ENCODE peak calls at places on chromosomes 1 and 21, in eight cellular contexts. I is GM12878, N is esophagus squamous epithelium, Y is GM12891, T is uterus, R is GM12892, K is A549, U is endothelial cell of umbilical vein. B is an unnamed sample.

GRCh38 chr1:111639602-111640198 is 20.1 kb downstream of the RAP1A start:
- DNase-seq in I (no peak), N (no peak), Y (no peak), T (no peak), R (no peak), K (no peak), U (no peak), B (no peak)

GRCh38 chr1:39892611-39893595 is 8.8 kb downstream of the MYCL start:
- DNase-seq in I (no peak), N (no peak), Y (no peak), T (no peak), R (no peak), K (peak; percentile 22), U (peak; percentile 47), B (no peak)

GRCh38 chr1:78275456-78275855 is 215.3 kb upstream of the PTGFR start:
- DNase-seq in I (no peak), N (no peak), Y (no peak), T (no peak), R (no peak), K (no peak), U (peak; percentile 30), B (no peak)

GRCh38 chr21:42062543-42063022 is 8.5 kb upstream of the UMODL1 start:
- DNase-seq in I (peak; percentile 82), N (peak; percentile 39), Y (peak; percentile 70), T (no peak), R (peak; percentile 75), K (no peak), U (no peak), B (no peak)

GRCh38 chr1:195939844-195940243 is 668.4 kb downstream of the KCNT2 start:
- DNase-seq in I (no peak), N (no peak), Y (no peak), T (no peak), R (no peak), K (no peak), U (no peak), B (no peak)

GRCh38 chr21:36718951-36719501 is 20.1 kb downstream of the SIM2 start:
- DNase-seq in I (no peak), N (no peak), Y (no peak), T (no peak), R (no peak), K (no peak), U (no peak), B (no peak)

GRCh38 chr1:44723496-44724407 is 7.2 kb downstream of the RNU5D-1 start:
- DNase-seq in I (peak; percentile 66), N (no peak), Y (peak; percentile 62), T (no peak), R (peak; percentile 67), K (no peak), U (no peak), B (no peak)

GRCh38 chr1:5273280-5274003 is 619.0 kb downstream of the AJAP1 start:
- DNase-seq in I (no peak), N (no peak), Y (no peak), T (no peak), R (no peak), K (no peak), U (no peak), B (no peak)

GRCh38 chr1:65590279-65590678 is 169.8 kb downstream of the LEPR start:
- DNase-seq in I (no peak), N (no peak), Y (no peak), T (no peak), R (no peak), K (no peak), U (no peak), B (no peak)

GRCh38 chr21:42291003-42291750 is 24.0 kb downstream of the TFF3 start:
- DNase-seq in I (no peak), N (no peak), Y (no peak), T (no peak), R (no peak), K (no peak), U (no peak), B (no peak)

GRCh38 chr1:46070164-46070814 is 62.1 kb downstream of the PIK3R3 start:
- DNase-seq in I (no peak), N (no peak), Y (no peak), T (no peak), R (no peak), K (no peak), U (no peak), B (no peak)

GRCh38 chr1:236853916-236854601 is 59.0 kb downstream of the MTR start:
- DNase-seq in I (no peak), N (no peak), Y (no peak), T (no peak), R (no peak), K (no peak), U (no peak), B (no peak)

GRCh38 chr1:94804442-94804837 is 15.7 kb upstream of the SLC44A3 start:
- DNase-seq in I (no peak), N (no peak), Y (no peak), T (no peak), R (no peak), K (no peak), U (no peak), B (no peak)

GRCh38 chr1:94803106-94803505 is 17.1 kb upstream of the SLC44A3 start:
- DNase-seq in I (no peak), N (no peak), Y (no peak), T (no peak), R (no peak), K (no peak), U (no peak), B (no peak)

GRCh38 chr1:94803517-94804441 is 16.4 kb upstream of the SLC44A3 start:
- DNase-seq in I (no peak), N (no peak), Y (no peak), T (no peak), R (no peak), K (no peak), U (no peak), B (no peak)

GRCh38 chr1:94799201-94799600 is 21.0 kb upstream of the SLC44A3 start:
- DNase-seq in I (no peak), N (no peak), Y (no peak), T (no peak), R (no peak), K (no peak), U (no peak), B (no peak)

GRCh38 chr1:94801919-94802546 is 18.1 kb upstream of the SLC44A3 start:
- DNase-seq in I (no peak), N (no peak), Y (peak; percentile 12), T (peak; percentile 47), R (no peak), K (peak; percentile 44), U (peak; percentile 71), B (no peak)
- TF ChIP-seq POLR2A in I (no peak), N (no peak), Y (no peak), T (no peak), R (no peak), K (no peak), U (no peak), B (no peak)

DNA sequence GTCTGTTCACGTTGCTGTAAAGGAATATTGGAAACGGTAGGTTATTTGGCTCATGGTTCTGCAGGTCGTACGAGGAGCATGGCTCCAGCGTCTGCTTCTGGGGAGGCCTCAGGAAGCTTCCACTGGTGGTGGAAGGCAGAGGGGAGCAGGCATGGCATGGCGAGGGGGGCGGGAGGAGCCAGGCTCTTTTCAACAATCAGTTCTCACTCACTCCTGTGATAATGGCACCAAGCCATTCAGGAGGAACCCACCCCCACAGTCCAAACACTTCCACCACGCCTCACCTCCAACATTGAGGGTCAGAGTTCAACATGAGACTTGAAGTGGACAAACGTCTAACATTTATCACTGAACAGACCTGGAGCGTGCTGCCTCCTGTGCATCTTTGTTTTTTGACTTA is 141.2 kb downstream of the PGBD5 start:
- DNase-seq in I (no peak), N (no peak), Y (no peak), T (no peak), R (no peak), K (no peak), U (no peak), B (peak; percentile 16)
- TF ChIP-seq POLR2A in I (no peak), N (no peak), Y (no peak), T (no peak), R (no peak), K (no peak), U (no peak), B (no peak)

DNA sequence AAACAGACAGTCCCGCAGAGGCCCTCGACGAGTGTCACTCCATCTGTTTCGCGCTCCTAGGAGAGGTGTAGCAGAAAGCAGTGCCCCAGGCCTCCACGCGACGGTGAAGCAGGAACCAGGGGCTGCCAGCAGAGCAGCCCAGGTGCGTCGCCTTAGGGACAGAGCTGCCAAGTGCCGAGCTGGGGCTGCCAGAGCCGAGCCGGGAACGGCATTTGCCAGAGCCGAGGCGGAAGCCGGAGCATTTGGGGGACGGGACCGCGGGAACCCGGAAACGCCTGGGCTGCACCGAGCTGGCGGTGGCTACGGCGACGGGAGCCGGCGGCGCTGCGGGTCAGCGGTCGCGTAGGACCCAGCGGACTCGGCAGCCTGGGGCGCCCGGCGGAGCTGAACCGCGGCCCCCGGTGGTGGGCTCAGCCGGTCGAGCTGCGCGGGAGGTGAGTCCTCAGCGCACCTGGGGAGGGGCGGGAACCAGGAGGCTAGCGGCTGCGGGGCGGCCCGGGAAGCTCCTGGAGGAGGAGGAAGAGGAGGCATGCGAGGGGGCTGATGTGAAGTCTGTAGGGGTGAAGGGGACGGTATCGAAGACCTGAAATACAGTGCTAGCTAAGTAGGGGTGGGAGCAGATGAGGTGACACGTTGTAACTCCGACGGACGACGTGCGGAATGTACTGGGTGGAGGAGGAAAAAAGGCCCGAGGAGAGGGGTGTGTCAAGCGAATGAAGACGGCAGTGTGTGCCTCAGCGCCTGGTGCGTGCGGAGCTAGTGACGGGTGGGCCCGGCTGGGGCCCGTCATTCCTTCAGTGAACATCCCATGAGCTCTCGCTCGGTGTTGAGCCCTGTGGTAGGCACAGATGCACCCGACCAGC is at the start of gene SLC35A3:
- DNase-seq in I (peak; percentile 41), N (no peak), Y (peak; percentile 81), T (peak; percentile 71), R (peak; percentile 83), K (peak; percentile 67), U (peak; percentile 68), B (peak; percentile 88)
- TF ChIP-seq POLR2A in I (peak; percentile 94), N (no peak), Y (peak; percentile 34), T (peak; percentile 30), R (peak; percentile 89), K (peak; percentile 58), U (no peak), B (peak; percentile 70)

GRCh38 chr1:202016022-202016624 is 5.7 kb downstream of the ELF3 start:
- DNase-seq in I (no peak), N (no peak), Y (no peak), T (no peak), R (no peak), K (no peak), U (no peak), B (no peak)
- TF ChIP-seq POLR2A in I (no peak), N (no peak), Y (no peak), T (no peak), R (no peak), K (no peak), U (no peak), B (no peak)

GRCh38 chr1:11486610-11487009 is 7.7 kb downstream of the DISP3 start:
- DNase-seq in I (no peak), N (no peak), Y (no peak), T (no peak), R (no peak), K (no peak), U (no peak), B (no peak)
- TF ChIP-seq POLR2A in I (no peak), N (no peak), Y (no peak), T (no peak), R (no peak), K (no peak), U (no peak), B (no peak)

B was measured in right lobe of liver.